ENCODE peak calls at places on chromosomes 1 and 21, in five cellular contexts. V is uterus, Z is dorsolateral prefrontal cortex, H is PC-9, Y is psoas muscle. M is an unnamed sample.

GRCh38 chr1:27602510-27603319 is 1.2 kb downstream of the AHDC1 start:
- DNase-seq in V (peak), Y (peak), H (peak), Z (no peak), M (no peak)

GRCh38 chr21:25507522-25507921 is 99.8 kb downstream of the MRPL39 start:
- DNase-seq in V (no peak), Z (no peak), H (no peak), Y (no peak), M (no peak)

GRCh38 chr1:229599218-229599812 is 26.6 kb downstream of the TAF5L start:
- DNase-seq in Z (no peak), V (no peak), Y (peak), H (no peak), M (no peak)

GRCh38 chr1:164753521-164754077 is 194.6 kb downstream of the PBX1 start:
- DNase-seq in V (no peak), Z (no peak), H (no peak), Y (no peak), M (no peak)

GRCh38 chr1:15206418-15207030 is 40.5 kb upstream of the FHAD1 start:
- DNase-seq in Z (no peak), H (peak), V (no peak), Y (no peak), M (no peak)

GRCh38 chr1:161427733-161428516 is 60.2 kb upstream of the CFAP126 start:
- DNase-seq in V (no peak), H (peak), Z (no peak), Y (no peak), M (no peak)

GRCh38 chr1:75330633-75331032 is 196.4 kb downstream of the LHX8 start:
- DNase-seq in Y (no peak), H (no peak), V (no peak), Z (no peak), M (no peak)

GRCh38 chr1:4172659-4173599 is 272.9 kb upstream of the C1orf174 start:
- DNase-seq in Y (no peak), Z (peak), H (no peak), V (no peak), M (peak)

GRCh38 chr1:117942293-117942692 is 12.8 kb downstream of the WDR3 start:
- DNase-seq in V (no peak), Y (no peak), H (no peak), Z (no peak), M (no peak)

GRCh38 chr1:4837201-4837600 is 182.8 kb downstream of the AJAP1 start:
- DNase-seq in Z (no peak), Y (no peak), V (no peak), H (no peak), M (no peak)

GRCh38 chr1:162892916-162893714 is 32.1 kb upstream of the CCDC190 start:
- DNase-seq in Z (no peak), V (no peak), H (no peak), Y (no peak), M (no peak)

GRCh38 chr21:38766987-38767722 is 38.6 kb upstream of the ETS2 start:
- DNase-seq in V (no peak), Z (no peak), Y (no peak), H (peak), M (peak)

GRCh38 chr1:181113061-181113695 is 24.7 kb downstream of the IER5 start:
- DNase-seq in H (peak), Y (no peak), V (peak), Z (no peak), M (no peak)

GRCh38 chr1:225424562-225425210 is 3.2 kb downstream of the LBR start:
- DNase-seq in H (peak), V (no peak), Z (no peak), Y (no peak), M (no peak)

GRCh38 chr1:51214615-51215131 is 21.4 kb upstream of the RNF11 start:
- DNase-seq in V (no peak), Z (no peak), H (no peak), Y (no peak), M (no peak)

GRCh38 chr1:152167835-152168534 is 9.0 kb upstream of the RPTN start:
- DNase-seq in V (no peak), Y (no peak), Z (no peak), H (peak), M (no peak)

GRCh38 chr1:240967070-240967724 is 355.2 kb upstream of the GREM2 start:
- DNase-seq in V (no peak), H (no peak), Z (no peak), Y (no peak), M (no peak)

GRCh38 chr1:6287431-6287886 is 26.6 kb upstream of the GPR153 start:
- DNase-seq in Y (no peak), H (no peak), V (peak), Z (peak), M (no peak)

GRCh38 chr1:91502138-91502881 is 1.7 kb downstream of the CDC7 start:
- DNase-seq in V (no peak), H (no peak), Z (no peak), Y (no peak), M (no peak)

GRCh38 chr1:68623700-68624099 is 126.8 kb upstream of the DEPDC1 start:
- DNase-seq in V (no peak), H (no peak), Z (no peak), Y (no peak), M (no peak)

GRCh38 chr1:68625636-68626035 is 128.8 kb upstream of the DEPDC1 start:
- DNase-seq in Y (no peak), V (no peak), Z (no peak), H (no peak), M (no peak)

GRCh38 chr1:68620575-68620974 is 123.7 kb upstream of the DEPDC1 start:
- DNase-seq in Z (no peak), Y (no peak), H (no peak), V (no peak), M (no peak)

GRCh38 chr1:68624233-68624632 is 127.4 kb upstream of the DEPDC1 start:
- DNase-seq in Y (no peak), Z (no peak), H (peak), V (no peak), M (no peak)
- TF ChIP-seq CTCF in Y (no peak), Z (no peak), H (no peak), V (no peak), M (no peak)

GRCh38 chr1:87329051-87329755 is 523 bp downstream of the LMO4 start:
- DNase-seq in H (no peak), Z (peak), V (peak), Y (peak), M (peak)

GRCh38 chr1:87330954-87331318 is 2.3 kb downstream of the LMO4 start:
- DNase-seq in Z (no peak), H (no peak), V (no peak), Y (no peak), M (no peak)

GRCh38 chr1:87328121-87329050 is at the start of gene LMO4:
- DNase-seq in V (peak), Y (peak), Z (peak), H (peak), M (peak)

GRCh38 chr1:87330201-87330953 is 1.7 kb downstream of the LMO4 start:
- DNase-seq in H (no peak), V (peak), Y (no peak), Z (peak), M (no peak)

DNA sequence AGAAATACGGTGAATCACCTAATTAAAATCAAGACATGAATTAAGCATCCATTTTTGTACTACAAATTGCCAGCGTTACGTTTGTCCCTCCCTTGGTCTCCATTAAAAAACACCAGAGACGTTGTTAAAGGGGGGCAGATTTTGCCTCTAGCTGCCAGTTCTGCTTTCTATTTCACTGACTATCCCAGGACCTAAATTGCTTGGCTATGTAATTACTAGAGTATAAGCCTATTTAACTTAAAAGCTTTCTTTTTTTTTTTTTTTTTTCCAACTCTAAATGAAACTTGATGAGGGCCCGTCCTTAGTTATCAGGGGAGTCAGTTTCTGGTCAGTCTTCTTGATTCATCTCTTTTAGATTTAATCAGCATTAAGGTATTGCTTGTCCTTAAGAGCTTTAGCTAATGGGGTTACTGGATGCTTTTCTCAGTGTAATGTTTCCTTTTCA is 1.1 kb downstream of the LMO4 start:
- DNase-seq in H (no peak), V (no peak), Y (no peak), Z (no peak), M (no peak)
- H3K27ac ChIP-seq in H (peak), V (peak), Y (peak), Z (peak), M (peak)

DNA sequence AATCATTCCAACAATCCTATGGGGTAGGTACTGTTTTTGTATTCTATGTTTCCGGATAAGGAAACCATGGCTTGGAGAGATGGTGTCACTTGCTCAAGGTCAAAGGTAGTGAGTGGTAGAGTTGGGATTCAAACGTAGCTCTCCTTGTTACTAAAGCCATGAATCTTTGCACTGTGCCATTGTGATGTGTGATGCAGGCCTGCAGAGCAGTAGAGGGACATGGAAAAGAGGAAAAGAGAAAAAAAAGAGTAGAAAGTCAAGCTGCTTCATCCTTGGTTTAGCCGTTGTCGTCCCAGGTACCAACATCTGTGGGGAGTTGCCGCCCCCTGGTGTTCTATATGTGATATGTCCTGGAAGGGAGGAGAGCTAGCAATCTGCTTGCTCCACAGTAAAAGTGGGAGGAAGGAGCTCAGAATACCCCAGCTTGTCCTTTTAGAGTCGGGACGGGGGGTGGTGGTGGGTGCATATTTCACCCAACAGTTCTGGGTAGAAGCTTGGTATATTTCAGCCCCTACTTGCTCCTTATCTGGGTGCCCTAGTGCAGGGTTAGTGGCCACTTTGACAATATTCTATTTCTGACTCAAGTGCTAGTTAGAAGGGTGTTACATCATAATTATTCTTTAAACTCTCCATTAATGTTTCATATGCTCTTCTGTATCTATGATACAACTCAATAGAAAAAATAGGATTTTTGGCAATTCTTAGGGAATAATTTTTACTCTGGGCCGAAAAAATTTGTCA is 98.4 kb downstream of the EBNA1BP2 start:
- DNase-seq in Z (peak), V (peak), Y (peak), H (peak), M (no peak)
- H3K4me3 ChIP-seq in Z (no peak), V (no peak), Y (no peak), H (no peak), M (no peak)

GRCh38 chr1:209886219-209886536 is 51.8 kb upstream of the SYT14 start:
- DNase-seq in V (no peak), Y (no peak), H (no peak), Z (no peak), M (no peak)
- TF ChIP-seq CTCF in V (no peak), Y (no peak), H (no peak), Z (peak), M (no peak)

GRCh38 chr1:9321480-9321849 is 28.8 kb downstream of the SPSB1 start:
- DNase-seq in H (no peak), Y (no peak), V (no peak), Z (no peak), M (no peak)
- H3K27ac ChIP-seq in H (no peak), Y (no peak), V (peak), Z (no peak), M (peak)

DNA sequence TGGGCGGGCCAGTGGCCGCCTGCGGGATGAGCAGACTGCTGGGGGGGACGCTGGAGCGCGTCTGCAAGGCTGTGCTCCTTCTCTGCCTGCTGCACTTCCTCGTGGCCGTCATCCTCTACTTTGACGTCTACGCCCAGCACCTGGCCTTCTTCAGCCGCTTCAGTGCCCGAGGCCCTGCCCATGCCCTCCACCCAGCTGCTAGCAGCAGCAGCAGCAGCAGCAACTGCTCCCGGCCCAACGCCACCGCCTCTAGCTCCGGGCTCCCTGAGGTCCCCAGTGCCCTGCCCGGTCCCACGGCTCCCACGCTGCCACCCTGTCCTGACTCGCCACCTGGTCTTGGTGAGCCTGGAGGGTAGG is 2.1 kb downstream of the B4GALT2 start:
- DNase-seq in Z (no peak), V (no peak), Y (no peak), H (peak), M (no peak)
- H3K4me3 ChIP-seq in Z (peak), V (no peak), Y (no peak), H (no peak), M (no peak)

DNA sequence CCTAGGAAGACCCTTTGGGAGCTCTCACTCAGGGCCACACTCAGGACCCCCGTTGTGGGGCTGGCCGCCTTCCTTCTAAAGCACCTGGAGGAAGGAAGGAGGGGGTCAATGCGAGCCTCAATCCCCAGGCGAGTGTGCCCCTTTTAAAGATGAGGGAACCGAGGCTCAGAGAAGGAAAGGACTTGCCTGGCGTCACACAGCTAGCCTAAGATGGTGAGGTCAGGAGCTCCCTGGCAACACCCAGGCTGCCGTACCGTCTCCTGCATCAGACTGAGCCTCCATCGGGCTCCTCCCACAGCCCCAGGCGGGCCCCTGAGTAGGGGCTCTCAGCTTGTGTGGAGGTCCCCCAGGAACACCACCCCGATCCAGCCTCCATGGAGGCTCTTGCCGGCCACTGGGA is 574 bp upstream of the AIRE start:
- DNase-seq in V (no peak), H (no peak), Z (no peak), Y (no peak), M (no peak)
- TF ChIP-seq CTCF in V (no peak), H (no peak), Z (no peak), Y (no peak), M (no peak)